ENCODE peak calls at places on chromosomes 4 and X, in seven cellular contexts. G is HCT116, D is K562, X is H1, E is Panc1, J is SK-N-SH, B is GM12878. H is an unnamed sample.
A peak's percentile ranks its signal among the peaks of the same experiment; 100 is the strongest.

GRCh38 chrX:140913802-140914501 is 88.4 kb upstream of the SPANXB1 start:
- DNase-seq in G (no peak), B (no peak), X (no peak), J (no peak), E (no peak), D (no peak), H (no peak)

GRCh38 chrX:13029341-13029740 is 15.1 kb downstream of the FAM9C start:
- DNase-seq in J (no peak), B (no peak), D (peak; percentile 37), E (no peak), X (no peak), G (no peak), H (no peak)

GRCh38 chrX:52923781-52924241 is 26.7 kb downstream of the FAM156B start:
- DNase-seq in D (no peak), B (peak; percentile 46), E (no peak), J (no peak), X (no peak), G (no peak), H (no peak)

GRCh38 chr4:56330691-56331090 is 56.6 kb downstream of the AASDH start:
- DNase-seq in J (no peak), G (no peak), X (no peak), B (no peak), D (peak; percentile 15), E (no peak), H (no peak)

GRCh38 chr4:5421416-5421815 is 286.9 kb downstream of the EVC2 start:
- DNase-seq in G (no peak), E (no peak), X (no peak), J (no peak), B (no peak), D (no peak), H (no peak)

GRCh38 chr4:112173593-112174559 is 28.6 kb downstream of the FAM241A start:
- DNase-seq in B (no peak), E (no peak), J (no peak), X (no peak), G (peak; percentile 65), D (no peak), H (no peak)

GRCh38 chr4:94577136-94577535 is 125.4 kb downstream of the PDLIM5 start:
- DNase-seq in G (no peak), X (no peak), J (peak; percentile 39), D (no peak), E (no peak), B (no peak), H (no peak)

GRCh38 chr4:66564901-66565648 is 894.8 kb upstream of the EPHA5 start:
- DNase-seq in E (no peak), D (no peak), B (no peak), G (no peak), X (no peak), J (no peak), H (no peak)

GRCh38 chr4:38383646-38384121 is 280.3 kb upstream of the KLF3 start:
- DNase-seq in D (peak; percentile 74), B (no peak), J (no peak), G (no peak), E (no peak), X (no peak), H (no peak)

GRCh38 chr4:183721207-183722081 is 62.4 kb downstream of the TRAPPC11 start:
- DNase-seq in X (peak; percentile 10), G (no peak), E (peak; percentile 65), D (peak; percentile 8), B (no peak), J (peak; percentile 74), H (peak; percentile 96)

GRCh38 chrX:51158261-51158660 is 174.4 kb upstream of the NUDT10 start:
- DNase-seq in B (no peak), J (no peak), E (no peak), X (no peak), G (no peak), D (no peak), H (no peak)

GRCh38 chrX:51155566-51155965 is 177.1 kb upstream of the NUDT10 start:
- DNase-seq in X (no peak), G (no peak), B (no peak), J (no peak), D (no peak), E (no peak), H (no peak)

DNA sequence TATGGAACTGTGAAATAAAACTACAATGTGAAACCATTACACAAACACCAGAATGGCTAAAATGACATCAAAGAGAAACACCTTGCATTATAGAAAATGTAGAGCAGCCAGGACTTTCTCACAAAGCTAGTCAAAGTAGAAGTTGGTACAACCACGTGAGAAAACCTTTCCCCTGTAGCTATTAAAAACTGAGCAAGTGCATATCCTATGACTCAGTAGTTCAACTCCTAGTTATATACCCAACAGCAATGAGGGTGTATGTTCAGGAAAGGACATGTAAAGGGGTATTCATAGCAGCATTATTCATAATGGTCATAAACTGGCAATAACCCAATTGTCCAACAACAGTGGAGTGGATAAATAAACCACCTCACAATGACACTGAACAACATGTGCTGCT is 177.5 kb upstream of the NUDT10 start:
- DNase-seq in B (no peak), G (no peak), E (no peak), X (no peak), J (no peak), D (no peak), H (no peak)
- TF ChIP-seq SIN3A in B (no peak), G (no peak), E (no peak), X (no peak), J (no peak), D (no peak), H (no peak)

GRCh38 chr4:27007507-27007906 is 146.9 kb downstream of the STIM2 start:
- DNase-seq in J (no peak), E (no peak), B (no peak), G (no peak), X (no peak), D (no peak), H (no peak)
- TF ChIP-seq SIN3A in J (no peak), E (no peak), B (no peak), G (no peak), X (no peak), D (no peak), H (no peak)

GRCh38 chr4:14879643-14880042 is 122.6 kb upstream of the CPEB2 start:
- DNase-seq in D (no peak), E (no peak), B (no peak), X (no peak), J (no peak), G (no peak), H (no peak)
- TF ChIP-seq SIN3A in D (no peak), E (no peak), B (no peak), X (no peak), J (no peak), G (no peak), H (no peak)

DNA sequence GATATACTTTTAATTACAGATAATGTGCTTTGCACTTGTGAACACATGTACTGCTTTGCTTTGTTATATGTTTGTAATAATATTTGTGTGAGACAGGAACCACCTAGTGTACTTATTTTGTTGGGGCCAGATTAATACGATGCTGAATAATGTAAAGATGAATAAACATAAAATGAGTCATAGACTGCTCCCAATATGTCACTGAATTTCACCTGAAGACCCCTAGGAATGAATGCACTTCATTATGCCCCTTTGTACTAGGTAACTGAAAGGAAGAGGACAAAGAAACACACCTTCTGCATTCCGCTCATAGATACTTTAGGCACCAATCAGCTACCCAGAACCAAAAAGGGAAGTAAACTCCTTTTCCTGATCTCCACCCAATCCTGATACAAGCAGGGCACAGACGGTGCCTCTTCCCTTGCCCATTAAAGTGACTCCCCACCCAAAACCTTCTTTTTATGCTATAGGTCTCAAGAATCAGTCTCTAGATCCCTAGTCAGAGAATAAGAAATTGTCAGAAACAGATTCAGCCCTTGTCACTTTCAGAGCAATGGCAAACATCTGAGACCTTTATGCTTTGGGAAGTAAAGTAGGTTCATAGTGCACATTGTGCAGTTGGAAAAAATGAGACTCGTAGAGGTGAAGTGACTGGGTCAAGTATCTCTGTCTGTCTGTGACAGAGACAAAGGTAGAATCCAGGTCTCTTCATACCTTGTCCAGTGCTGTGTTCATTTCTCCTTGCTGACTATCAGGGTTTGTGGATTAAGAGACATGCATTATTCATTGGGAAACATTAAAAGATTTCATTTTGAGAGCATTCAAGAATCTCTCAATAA is 2.3 kb downstream of the GPR174 start:
- DNase-seq in B (peak; percentile 45), D (no peak), J (no peak), E (no peak), X (no peak), G (no peak), H (no peak)
- TF ChIP-seq SIN3A in B (no peak), D (no peak), J (no peak), E (no peak), X (no peak), G (no peak), H (no peak)

GRCh38 chr4:119521306-119521705 is 107.3 kb downstream of the PDE5A start:
- DNase-seq in B (no peak), X (no peak), G (no peak), J (no peak), D (no peak), E (no peak), H (peak; percentile 18)

GRCh38 chr4:119518915-119519410 is 109.6 kb downstream of the PDE5A start:
- DNase-seq in E (no peak), B (no peak), J (no peak), G (no peak), X (no peak), D (no peak), H (no peak)

GRCh38 chr4:119523399-119523798 is 105.2 kb downstream of the PDE5A start:
- DNase-seq in J (no peak), G (no peak), D (no peak), B (no peak), E (no peak), X (no peak), H (no peak)

GRCh38 chr4:119517361-119518229 is 111.0 kb downstream of the PDE5A start:
- DNase-seq in G (no peak), E (no peak), D (no peak), J (peak; percentile 15), B (no peak), X (no peak), H (peak; percentile 53)

GRCh38 chr4:119518230-119518892 is 110.2 kb downstream of the PDE5A start:
- DNase-seq in J (no peak), B (no peak), E (no peak), D (no peak), G (no peak), X (no peak), H (no peak)
- TF ChIP-seq SIN3A in J (no peak), B (no peak), E (no peak), D (no peak), G (no peak), X (no peak), H (no peak)